ENCODE peak calls at places on chromosomes 16 and 17, in seven cellular contexts. One of them, this sample, is unnamed.

GRCh38 chr17:8698142-8699050 is 46.2 kb downstream of the CCDC42 start:
- DNase-seq in endothelial cell of umbilical vein: peak
- DNase-seq in OCI-LY7: no peak
- DNase-seq in brain microvascular endothelial cell: peak
- DNase-seq in psoas muscle: peak
- DNase-seq in body of pancreas: peak
- DNase-seq in A673: peak
- DNase-seq in this sample: no peak

GRCh38 chr17:66338937-66339336 is 36.5 kb downstream of the PRKCA start:
- DNase-seq in endothelial cell of umbilical vein: no peak
- DNase-seq in OCI-LY7: no peak
- DNase-seq in brain microvascular endothelial cell: no peak
- DNase-seq in psoas muscle: no peak
- DNase-seq in body of pancreas: no peak
- DNase-seq in A673: no peak
- DNase-seq in this sample: no peak

GRCh38 chr16:5874899-5875298 is 777.3 kb upstream of the EEF2KMT start:
- DNase-seq in endothelial cell of umbilical vein: no peak
- DNase-seq in OCI-LY7: no peak
- DNase-seq in brain microvascular endothelial cell: no peak
- DNase-seq in psoas muscle: no peak
- DNase-seq in body of pancreas: no peak
- DNase-seq in A673: peak
- DNase-seq in this sample: no peak

GRCh38 chr17:48756816-48757215 is 28.3 kb upstream of the HOXB13 start:
- DNase-seq in endothelial cell of umbilical vein: peak
- DNase-seq in OCI-LY7: no peak
- DNase-seq in brain microvascular endothelial cell: no peak
- DNase-seq in psoas muscle: no peak
- DNase-seq in body of pancreas: no peak
- DNase-seq in A673: no peak
- DNase-seq in this sample: no peak

GRCh38 chr17:77254961-77255741 is 114.4 kb downstream of the SEC14L1 start:
- DNase-seq in endothelial cell of umbilical vein: peak
- DNase-seq in OCI-LY7: no peak
- DNase-seq in brain microvascular endothelial cell: peak
- DNase-seq in psoas muscle: no peak
- DNase-seq in body of pancreas: peak
- DNase-seq in A673: no peak
- DNase-seq in this sample: no peak

GRCh38 chr17:9987779-9988585 is 82.9 kb upstream of the RCVRN start:
- DNase-seq in endothelial cell of umbilical vein: no peak
- DNase-seq in OCI-LY7: peak
- DNase-seq in brain microvascular endothelial cell: no peak
- DNase-seq in psoas muscle: peak
- DNase-seq in body of pancreas: peak
- DNase-seq in A673: peak
- DNase-seq in this sample: no peak

GRCh38 chr16:50372611-50373344 is 4.0 kb upstream of the BRD7 start:
- DNase-seq in endothelial cell of umbilical vein: no peak
- DNase-seq in OCI-LY7: no peak
- DNase-seq in brain microvascular endothelial cell: no peak
- DNase-seq in psoas muscle: peak
- DNase-seq in body of pancreas: peak
- DNase-seq in A673: no peak
- DNase-seq in this sample: no peak

GRCh38 chr17:19766421-19767270 is 18.5 kb upstream of the ALDH3A1 start:
- DNase-seq in endothelial cell of umbilical vein: peak
- DNase-seq in OCI-LY7: peak
- DNase-seq in brain microvascular endothelial cell: peak
- DNase-seq in psoas muscle: peak
- DNase-seq in body of pancreas: peak
- DNase-seq in A673: peak
- DNase-seq in this sample: peak

GRCh38 chr17:79019631-79020584 is 4.1 kb upstream of the C1QTNF1 start:
- DNase-seq in endothelial cell of umbilical vein: peak
- DNase-seq in OCI-LY7: peak
- DNase-seq in brain microvascular endothelial cell: peak
- DNase-seq in psoas muscle: peak
- DNase-seq in body of pancreas: peak
- DNase-seq in A673: peak
- DNase-seq in this sample: peak

GRCh38 chr17:83067718-83068261 is 11.6 kb upstream of the METRNL start:
- DNase-seq in endothelial cell of umbilical vein: no peak
- DNase-seq in OCI-LY7: no peak
- DNase-seq in brain microvascular endothelial cell: no peak
- DNase-seq in psoas muscle: peak
- DNase-seq in body of pancreas: peak
- DNase-seq in A673: peak
- DNase-seq in this sample: no peak

GRCh38 chr17:49946964-49947584 is 21.9 kb upstream of the DLX4 start:
- DNase-seq in endothelial cell of umbilical vein: no peak
- DNase-seq in OCI-LY7: no peak
- DNase-seq in brain microvascular endothelial cell: no peak
- DNase-seq in psoas muscle: no peak
- DNase-seq in body of pancreas: no peak
- DNase-seq in A673: no peak
- DNase-seq in this sample: no peak

GRCh38 chr17:67111327-67111726 is 67.0 kb downstream of the CACNG1 start:
- DNase-seq in endothelial cell of umbilical vein: no peak
- DNase-seq in OCI-LY7: no peak
- DNase-seq in brain microvascular endothelial cell: no peak
- DNase-seq in psoas muscle: no peak
- DNase-seq in body of pancreas: no peak
- DNase-seq in A673: no peak
- DNase-seq in this sample: no peak

GRCh38 chr16:30698139-30698815 is 694 bp upstream of the SRCAP start:
- DNase-seq in endothelial cell of umbilical vein: peak
- DNase-seq in OCI-LY7: peak
- DNase-seq in brain microvascular endothelial cell: peak
- DNase-seq in psoas muscle: peak
- DNase-seq in body of pancreas: peak
- DNase-seq in A673: peak
- DNase-seq in this sample: peak
- H3K27ac ChIP-seq in endothelial cell of umbilical vein: peak
- H3K27ac ChIP-seq in OCI-LY7: peak
- H3K27ac ChIP-seq in brain microvascular endothelial cell: peak
- H3K27ac ChIP-seq in psoas muscle: peak
- H3K27ac ChIP-seq in body of pancreas: peak
- H3K27ac ChIP-seq in A673: peak
- H3K27ac ChIP-seq in this sample: peak

GRCh38 chr17:38743556-38744171 is 4.5 kb downstream of the PCGF2 start:
- DNase-seq in endothelial cell of umbilical vein: no peak
- DNase-seq in OCI-LY7: peak
- DNase-seq in brain microvascular endothelial cell: no peak
- DNase-seq in psoas muscle: no peak
- DNase-seq in body of pancreas: peak
- DNase-seq in A673: no peak
- DNase-seq in this sample: no peak
- H3K27ac ChIP-seq in endothelial cell of umbilical vein: no peak
- H3K27ac ChIP-seq in OCI-LY7: peak
- H3K27ac ChIP-seq in brain microvascular endothelial cell: no peak
- H3K27ac ChIP-seq in psoas muscle: no peak
- H3K27ac ChIP-seq in body of pancreas: peak
- H3K27ac ChIP-seq in A673: no peak
- H3K27ac ChIP-seq in this sample: no peak

DNA sequence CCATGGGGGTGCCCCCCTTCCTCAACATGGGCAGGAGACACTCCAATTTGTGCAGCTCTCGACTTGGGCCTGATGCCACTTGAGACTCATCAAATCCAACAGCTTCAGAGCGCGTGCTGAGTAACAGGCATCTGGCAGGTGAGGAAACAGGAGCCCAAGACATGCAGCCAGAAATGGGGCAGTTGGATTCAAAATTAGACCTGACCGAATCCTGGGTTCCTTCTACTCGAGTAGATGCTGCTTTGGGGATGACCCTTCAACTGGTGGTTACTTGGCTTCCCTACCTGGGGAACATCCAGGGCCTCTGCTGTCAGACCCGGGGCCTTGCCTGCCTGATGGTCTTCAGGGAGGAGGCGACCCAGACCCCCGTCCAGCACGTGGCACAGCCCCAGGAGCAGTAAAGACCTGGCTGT is 488 bp upstream of the NTN3 start:
- DNase-seq in endothelial cell of umbilical vein: no peak
- DNase-seq in OCI-LY7: peak
- DNase-seq in brain microvascular endothelial cell: no peak
- DNase-seq in psoas muscle: no peak
- DNase-seq in body of pancreas: no peak
- DNase-seq in A673: peak
- DNase-seq in this sample: no peak
- H3K27ac ChIP-seq in endothelial cell of umbilical vein: no peak
- H3K27ac ChIP-seq in OCI-LY7: peak
- H3K27ac ChIP-seq in brain microvascular endothelial cell: no peak
- H3K27ac ChIP-seq in psoas muscle: no peak
- H3K27ac ChIP-seq in body of pancreas: no peak
- H3K27ac ChIP-seq in A673: peak
- H3K27ac ChIP-seq in this sample: no peak

GRCh38 chr17:56806949-56807348 is 26.8 kb downstream of the C17orf67 start:
- DNase-seq in endothelial cell of umbilical vein: no peak
- DNase-seq in OCI-LY7: no peak
- DNase-seq in brain microvascular endothelial cell: no peak
- DNase-seq in psoas muscle: no peak
- DNase-seq in body of pancreas: no peak
- DNase-seq in A673: no peak
- DNase-seq in this sample: no peak
- H3K27ac ChIP-seq in endothelial cell of umbilical vein: no peak
- H3K27ac ChIP-seq in OCI-LY7: no peak
- H3K27ac ChIP-seq in brain microvascular endothelial cell: no peak
- H3K27ac ChIP-seq in psoas muscle: no peak
- H3K27ac ChIP-seq in body of pancreas: no peak
- H3K27ac ChIP-seq in A673: no peak
- H3K27ac ChIP-seq in this sample: no peak

DNA sequence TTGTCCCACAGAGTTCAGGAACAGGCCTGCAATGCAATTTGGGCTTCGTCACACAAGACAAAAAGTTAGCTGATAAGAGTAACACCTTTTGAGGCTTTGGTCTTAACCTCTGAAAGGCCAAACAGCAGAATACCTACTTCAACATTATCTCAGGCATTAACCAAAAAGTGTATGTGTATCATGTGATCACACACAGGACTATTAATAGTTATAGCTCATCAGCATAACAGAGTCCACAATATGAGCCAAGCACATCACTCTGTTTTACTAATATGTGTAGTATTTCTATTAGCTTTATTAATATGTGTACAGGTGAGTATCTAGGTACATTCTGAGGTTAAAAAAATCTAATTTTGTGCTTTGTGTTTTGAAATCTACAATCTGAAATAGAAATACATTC is 30.8 kb downstream of the MYO1D start:
- DNase-seq in endothelial cell of umbilical vein: no peak
- DNase-seq in OCI-LY7: no peak
- DNase-seq in brain microvascular endothelial cell: no peak
- DNase-seq in psoas muscle: no peak
- DNase-seq in body of pancreas: no peak
- DNase-seq in A673: no peak
- DNase-seq in this sample: no peak
- H3K27ac ChIP-seq in endothelial cell of umbilical vein: no peak
- H3K27ac ChIP-seq in OCI-LY7: no peak
- H3K27ac ChIP-seq in brain microvascular endothelial cell: no peak
- H3K27ac ChIP-seq in psoas muscle: no peak
- H3K27ac ChIP-seq in body of pancreas: no peak
- H3K27ac ChIP-seq in A673: no peak
- H3K27ac ChIP-seq in this sample: no peak

DNA sequence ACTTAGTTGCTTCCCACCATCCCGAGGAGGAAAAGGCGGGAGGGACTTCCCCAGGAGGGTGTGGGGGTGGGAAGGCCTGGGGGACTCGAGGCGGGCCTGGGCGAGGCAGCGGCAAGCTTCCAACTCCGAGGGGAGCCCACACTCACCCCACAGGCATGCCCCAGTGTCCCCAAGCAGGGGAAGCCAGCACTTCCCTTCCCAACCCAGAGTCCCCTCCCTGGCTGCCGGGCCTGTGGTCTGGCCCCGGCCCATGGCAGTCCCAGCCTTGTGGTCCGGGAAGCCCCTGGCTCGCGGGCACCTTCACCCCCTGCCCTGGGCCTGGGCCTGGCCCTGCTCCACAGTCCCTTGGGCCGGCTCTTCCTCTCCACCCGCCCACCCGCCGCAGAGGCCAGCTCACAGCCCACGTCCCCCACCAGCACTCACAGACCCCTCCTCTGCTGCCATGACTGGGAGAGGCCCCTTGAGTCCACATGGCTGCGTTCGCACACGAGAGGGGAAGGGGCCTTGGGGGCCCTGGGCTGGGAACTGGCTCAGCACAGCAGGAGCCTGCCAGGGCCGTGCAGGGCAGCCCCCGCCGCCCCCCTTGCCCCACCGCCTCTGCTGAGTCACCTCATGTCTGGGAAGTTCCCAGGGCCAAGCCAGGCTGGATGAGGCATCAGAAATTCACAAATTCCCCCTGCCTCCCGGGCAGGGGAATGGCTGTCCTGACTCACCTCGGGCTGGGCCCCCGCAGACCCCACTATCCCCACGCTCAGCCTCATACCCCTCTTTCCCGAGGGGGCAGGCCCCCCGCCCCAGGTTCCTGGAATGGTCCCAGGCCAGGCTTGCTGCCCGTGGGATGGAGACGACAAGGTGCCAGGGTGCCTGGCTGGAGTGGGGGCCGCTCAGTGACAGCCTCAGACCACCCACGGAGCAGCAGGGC is 27.8 kb downstream of the BAHCC1 start:
- DNase-seq in endothelial cell of umbilical vein: peak
- DNase-seq in OCI-LY7: no peak
- DNase-seq in brain microvascular endothelial cell: peak
- DNase-seq in psoas muscle: peak
- DNase-seq in body of pancreas: peak
- DNase-seq in A673: peak
- DNase-seq in this sample: no peak
- H3K27ac ChIP-seq in endothelial cell of umbilical vein: peak
- H3K27ac ChIP-seq in OCI-LY7: no peak
- H3K27ac ChIP-seq in brain microvascular endothelial cell: peak
- H3K27ac ChIP-seq in psoas muscle: peak
- H3K27ac ChIP-seq in body of pancreas: peak
- H3K27ac ChIP-seq in A673: peak
- H3K27ac ChIP-seq in this sample: peak

This sample was measured in tibial nerve.